ENCODE peak calls at places on chromosomes 7 and 10, in five cellular contexts. D is activated T-cell treated with anti-CD3 and anti-CD28 coated beads for 48 hours, O is choroid plexus epithelial cell, P is coronary artery, H is OCI-M1. S is an unnamed sample.

GRCh38 chr7:81173766-81174281 is 255.0 kb upstream of the SEMA3C start:
- DNase-seq in O (peak), H (no peak), P (no peak), D (no peak), S (no peak)

GRCh38 chr7:1713502-1714484 is 43.7 kb downstream of the ELFN1 start:
- DNase-seq in P (no peak), H (no peak), D (no peak), O (no peak), S (no peak)

GRCh38 chr10:6990891-6991290 is 410.8 kb upstream of the PRKCQ start:
- DNase-seq in H (no peak), D (no peak), O (no peak), P (no peak), S (no peak)

GRCh38 chr10:55668326-55668922 is 692.6 kb downstream of the ZWINT start:
- DNase-seq in D (no peak), H (peak), P (no peak), O (no peak), S (no peak)

GRCh38 chr7:138032186-138032585 is 30.3 kb upstream of the CREB3L2 start:
- DNase-seq in H (no peak), O (no peak), D (no peak), P (no peak), S (no peak)

GRCh38 chr10:113096111-113097045 is 146.3 kb downstream of the TCF7L2 start:
- DNase-seq in H (no peak), D (no peak), O (no peak), P (no peak), S (no peak)

GRCh38 chr7:52995676-52996075 is 39.8 kb upstream of the POM121L12 start:
- DNase-seq in H (no peak), D (no peak), P (no peak), O (no peak), S (no peak)

GRCh38 chr10:63801139-63801538 is 279.9 kb downstream of the REEP3 start:
- DNase-seq in O (no peak), H (no peak), P (no peak), D (no peak), S (no peak)

GRCh38 chr7:32164341-32164996 is 94.3 kb upstream of the PDE1C start:
- DNase-seq in D (no peak), P (no peak), H (peak), O (peak), S (no peak)

GRCh38 chr7:29891766-29892165 is 85.5 kb downstream of the WIPF3 start:
- DNase-seq in H (peak), O (no peak), D (no peak), P (no peak), S (no peak)

GRCh38 chr10:26214538-26215461 is 1.8 kb upstream of the GAD2 start:
- DNase-seq in D (no peak), H (no peak), O (no peak), P (no peak), S (no peak)

GRCh38 chr7:117993377-117994003 is 120.2 kb upstream of the CTTNBP2 start:
- DNase-seq in O (peak), H (peak), P (no peak), D (no peak), S (no peak)

GRCh38 chr7:55887786-55888185 is 530 bp downstream of the ZNF713 start:
- DNase-seq in O (no peak), H (peak), P (no peak), D (no peak), S (no peak)

GRCh38 chr10:110725809-110726641 is 81.9 kb downstream of the RBM20 start:
- DNase-seq in H (no peak), O (peak), D (no peak), P (peak), S (no peak)

GRCh38 chr7:116876664-116877442 is 14.5 kb downstream of the CAPZA2 start:
- DNase-seq in D (no peak), O (peak), H (peak), P (no peak), S (no peak)

GRCh38 chr7:22723642-22724041 is 3.4 kb upstream of the IL6 start:
- DNase-seq in D (no peak), P (no peak), H (no peak), O (peak), S (no peak)

GRCh38 chr7:135855836-135856235 is 107.2 kb upstream of the FAM180A start:
- DNase-seq in O (no peak), D (no peak), P (no peak), H (peak), S (no peak)

GRCh38 chr10:30705086-30705624 is 75.6 kb upstream of the LYZL2 start:
- DNase-seq in D (no peak), O (no peak), H (no peak), P (no peak), S (peak)

GRCh38 chr10:4662576-4663161 is 163.3 kb upstream of the AKR1E2 start:
- DNase-seq in D (no peak), O (no peak), H (no peak), P (no peak), S (no peak)

GRCh38 chr7:117225536-117225935 is 97.3 kb downstream of the WNT2 start:
- DNase-seq in O (no peak), P (no peak), H (no peak), D (no peak), S (no peak)

GRCh38 chr10:132322621-132323048 is 9.4 kb upstream of the LRRC27 start:
- DNase-seq in H (peak), P (no peak), D (no peak), O (peak), S (no peak)

GRCh38 chr10:124961248-124961570 is 19.3 kb downstream of the ZRANB1 start:
- DNase-seq in P (no peak), O (peak), D (no peak), H (no peak), S (no peak)

GRCh38 chr10:103481974-103482531 is 3.0 kb upstream of the CALHM3 start:
- DNase-seq in P (no peak), D (no peak), O (peak), H (peak), S (no peak)

GRCh38 chr7:94041529-94041928 is 37.4 kb upstream of the BET1 start:
- DNase-seq in O (peak), D (no peak), P (no peak), H (peak), S (no peak)

GRCh38 chr10:5515948-5516761 is 8.6 kb upstream of the CALML3 start:
- DNase-seq in H (no peak), D (no peak), P (no peak), O (no peak), S (no peak)

GRCh38 chr7:83077328-83077727 is 85.4 kb downstream of the PCLO start:
- DNase-seq in P (no peak), O (peak), D (no peak), H (no peak), S (no peak)

GRCh38 chr7:150787321-150788281 is 12.6 kb downstream of the TMEM176B start:
- DNase-seq in H (peak), D (no peak), O (peak), P (no peak), S (no peak)

GRCh38 chr10:15167411-15168295 is 840 bp downstream of the NMT2 start:
- DNase-seq in D (peak), H (peak), O (peak), P (peak), S (peak)

GRCh38 chr7:105581066-105581811 is at the start of gene EFCAB10:
- DNase-seq in O (peak), D (peak), P (no peak), H (no peak), S (peak)

GRCh38 chr7:108012499-108013430 is 9.8 kb upstream of the LAMB1 start:
- DNase-seq in P (no peak), D (no peak), O (peak), H (peak), S (no peak)

GRCh38 chr10:129328531-129328930 is 138.5 kb upstream of the MGMT start:
- DNase-seq in D (no peak), O (peak), P (no peak), H (no peak), S (no peak)

GRCh38 chr7:5421626-5422323 is 1.9 kb downstream of the TNRC18 start:
- DNase-seq in O (peak), P (peak), H (peak), D (no peak), S (no peak)

GRCh38 chr7:31687024-31687423 is at the start of gene PPP1R17:
- DNase-seq in D (no peak), H (no peak), P (no peak), O (no peak), S (no peak)

GRCh38 chr10:97849101-97849490 is 547 bp upstream of the GOLGA7B start:
- DNase-seq in P (no peak), O (no peak), H (no peak), D (no peak), S (no peak)

S was measured in CD4-positive, alpha-beta T cell.